ENCODE peak calls at places on chromosomes 5 and 9, in ten cellular contexts. R is lower lobe of right lung; Y is colonic mucosa; P is astrocyte of the spinal cord; J is Panc1; Z is brain microvascular endothelial cell; O is cardiac muscle cell; U is CD8-positive, alpha-beta memory T cell; D is BJ; T is lung. V is an unnamed sample.

GRCh38 chr5:71907001-71907564 is 188.0 kb downstream of the CARTPT start:
- DNase-seq in U (no peak), P (no peak), T (no peak), O (no peak), R (no peak), D (no peak), Y (no peak), Z (no peak), J (no peak), V (no peak)

GRCh38 chr5:171152382-171152781 is 156.7 kb upstream of the TLX3 start:
- DNase-seq in O (no peak), J (no peak), T (no peak), Y (no peak), P (peak; percentile 20), R (no peak), D (no peak), Z (peak; percentile 36), U (no peak), V (peak; percentile 4)

GRCh38 chr5:179858241-179858585 is 404 bp downstream of the MRNIP start:
- DNase-seq in Y (peak; percentile 49), D (no peak), U (no peak), P (no peak), J (no peak), T (no peak), Z (no peak), R (peak; percentile 57), O (peak; percentile 65), V (no peak)

GRCh38 chr9:135210676-135211523 is 123.4 kb downstream of the OLFM1 start:
- DNase-seq in O (no peak), D (no peak), Y (no peak), Z (no peak), P (no peak), U (no peak), T (no peak), R (peak; percentile 10), J (no peak), V (no peak)

GRCh38 chr5:21810737-21811316 is 1042.3 kb downstream of the CDH12 start:
- DNase-seq in O (peak; percentile 48), D (no peak), Y (no peak), U (no peak), P (no peak), Z (no peak), R (no peak), T (no peak), J (no peak), V (no peak)

GRCh38 chr9:134617246-134617645 is 24.4 kb upstream of the COL5A1 start:
- DNase-seq in J (no peak), Y (no peak), P (no peak), D (no peak), U (no peak), O (no peak), R (peak; percentile 13), T (no peak), Z (no peak), V (no peak)

GRCh38 chr9:21239917-21240316 is at the start of gene IFNA14:
- DNase-seq in P (no peak), U (no peak), Y (no peak), J (no peak), R (no peak), T (no peak), D (no peak), Z (no peak), O (no peak), V (no peak)

GRCh38 chr9:134967547-134967930 is 49.8 kb upstream of the FCN1 start:
- DNase-seq in T (no peak), Y (no peak), P (no peak), O (no peak), Z (no peak), R (peak; percentile 43), J (no peak), U (no peak), D (no peak), V (no peak)

GRCh38 chr9:113913426-113914195 is 37.5 kb downstream of the ZNF618 start:
- DNase-seq in P (peak; percentile 25), Z (no peak), O (no peak), R (no peak), D (no peak), U (no peak), Y (no peak), J (no peak), T (no peak), V (peak; percentile 59)

GRCh38 chr9:126587187-126588185 is 26.2 kb upstream of the LMX1B start:
- DNase-seq in T (peak; percentile 41), Z (peak; percentile 29), D (no peak), O (peak; percentile 75), P (peak; percentile 19), Y (no peak), U (no peak), R (peak; percentile 58), J (no peak), V (no peak)

GRCh38 chr9:121440265-121440664 is 59.4 kb downstream of the GGTA1 start:
- DNase-seq in O (peak; percentile 60), D (no peak), Z (peak; percentile 32), T (no peak), P (no peak), R (no peak), J (no peak), U (no peak), Y (no peak), V (no peak)

GRCh38 chr5:132500244-132500930 is 9.8 kb upstream of the IRF1 start:
- DNase-seq in U (no peak), J (no peak), O (no peak), P (no peak), Y (no peak), Z (no peak), R (no peak), T (peak; percentile 27), D (no peak), V (no peak)

GRCh38 chr5:132500931-132501628 is 10.5 kb upstream of the IRF1 start:
- DNase-seq in Y (peak; percentile 89), P (peak; percentile 53), T (peak; percentile 68), D (no peak), O (peak; percentile 76), Z (no peak), R (peak; percentile 74), U (peak; percentile 73), J (no peak), V (no peak)

GRCh38 chr5:132503244-132503643 is 12.7 kb upstream of the IRF1 start:
- DNase-seq in D (no peak), U (no peak), O (no peak), P (no peak), T (no peak), Z (no peak), J (no peak), R (no peak), Y (no peak), V (no peak)

GRCh38 chr5:132501961-132502931 is 11.7 kb upstream of the IRF1 start:
- DNase-seq in P (peak; percentile 33), T (peak; percentile 30), J (no peak), O (no peak), D (no peak), Z (peak; percentile 53), Y (peak; percentile 58), R (no peak), U (no peak), V (no peak)

DNA sequence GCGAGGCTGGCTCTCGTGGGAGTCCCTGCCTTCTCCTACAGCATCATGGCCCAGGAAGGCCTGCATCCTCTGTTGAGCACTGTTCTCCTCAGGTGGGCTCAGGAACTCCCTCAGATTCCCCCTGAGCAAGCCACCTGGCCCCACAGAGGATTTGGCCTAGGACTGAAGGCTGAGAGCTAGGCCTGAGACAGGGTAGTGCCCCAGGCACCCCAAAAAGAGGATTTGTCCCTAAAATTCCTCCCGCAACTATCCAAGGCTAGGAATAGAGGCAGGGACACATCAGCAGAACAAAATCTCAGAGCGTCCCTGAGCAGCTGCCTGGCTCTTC is 11.0 kb upstream of the IRF1 start:
- DNase-seq in D (no peak), R (no peak), O (no peak), U (no peak), Z (no peak), T (no peak), J (no peak), P (no peak), Y (no peak), V (no peak)
- H3K4me3 ChIP-seq in D (no peak overlapping the region), R (no peak overlapping the region), O (no peak overlapping the region), U (no peak overlapping the region), Z (no peak overlapping the region), T (no peak overlapping the region), J (no peak overlapping the region), P (no peak overlapping the region), Y (no peak overlapping the region), V (no peak overlapping the region)

GRCh38 chr5:2113348-2114131 is 230.8 kb upstream of the IRX4 start:
- DNase-seq in R (no peak), D (no peak), J (no peak), U (no peak), P (no peak), T (no peak), Z (no peak), O (no peak), Y (no peak), V (no peak)
- H3K4me3 ChIP-seq in R (no peak overlapping the region), D (no peak overlapping the region), J (no peak overlapping the region), U (no peak overlapping the region), P (no peak overlapping the region), T (no peak overlapping the region), Z (no peak overlapping the region), O (no peak overlapping the region), Y (no peak overlapping the region), V (no peak overlapping the region)

DNA sequence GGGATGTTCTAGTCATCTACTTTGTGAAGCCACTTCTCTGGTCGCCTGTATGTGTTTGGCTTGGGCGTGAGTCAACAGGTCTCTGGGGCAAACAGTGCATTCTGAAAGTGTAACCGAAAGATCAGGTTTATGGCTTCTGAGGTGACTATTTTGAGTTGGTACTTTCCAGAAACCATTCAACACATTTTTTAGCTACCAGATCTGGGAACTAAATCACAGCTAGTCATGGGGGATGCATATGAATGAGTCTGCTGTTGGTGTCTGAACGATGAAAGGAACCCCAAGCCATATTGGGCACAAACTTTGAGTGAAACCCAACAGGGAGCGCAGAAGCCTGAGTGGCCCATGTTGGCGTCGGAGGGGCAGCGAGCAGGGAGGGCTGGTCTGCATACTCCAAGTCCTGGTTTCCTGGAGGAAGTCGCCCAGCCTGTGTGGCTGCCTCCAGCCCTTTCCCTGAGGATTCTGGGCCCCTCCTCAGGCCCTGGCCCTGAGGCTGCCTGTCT is 35.3 kb downstream of the UBE2QL1 start:
- DNase-seq in R (no peak), J (no peak), D (no peak), U (no peak), O (no peak), Z (no peak), T (no peak), Y (no peak), P (no peak), V (no peak)
- H3K4me3 ChIP-seq in R (no peak overlapping the region), J (no peak overlapping the region), D (no peak overlapping the region), U (no peak overlapping the region), O (no peak overlapping the region), Z (no peak overlapping the region), T (no peak overlapping the region), Y (no peak overlapping the region), P (no peak overlapping the region), V (no peak overlapping the region)

DNA sequence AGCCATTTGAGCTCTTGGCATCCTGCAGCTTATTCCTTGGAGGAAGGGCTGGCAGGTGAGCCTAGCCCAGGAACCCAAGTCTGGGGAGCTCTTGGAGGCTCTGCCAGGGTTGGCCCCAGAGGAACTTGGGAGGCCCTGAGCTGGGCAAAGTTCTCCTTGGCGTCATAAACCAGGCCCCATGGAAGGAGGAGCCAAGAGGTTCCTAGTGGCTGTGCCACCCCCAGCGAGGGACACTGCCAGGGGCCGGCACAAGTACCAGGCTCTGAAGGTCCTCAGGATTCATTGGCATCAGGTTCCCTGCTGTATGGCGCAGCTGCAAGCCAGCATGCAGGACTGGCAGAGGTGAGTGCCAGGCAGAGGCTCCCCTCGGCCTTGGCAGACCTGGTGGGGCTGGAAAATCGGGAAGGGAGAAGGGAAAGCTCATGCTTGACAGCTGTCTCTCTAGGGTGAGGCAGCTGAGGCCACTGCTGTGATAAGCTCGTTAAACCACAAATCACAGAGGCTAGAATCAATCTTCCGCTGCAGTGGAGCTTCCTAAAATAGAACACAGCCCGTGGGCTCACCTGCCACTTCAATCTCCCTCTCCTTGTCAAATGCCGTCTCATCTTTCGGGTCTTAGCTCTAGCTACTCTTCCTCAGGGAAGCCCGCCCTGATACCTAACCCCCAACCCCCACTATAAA is 54.5 kb upstream of the SYNPO start:
- DNase-seq in R (no peak), T (no peak), Z (no peak), Y (peak; percentile 90), O (no peak), P (no peak), U (no peak), D (no peak), J (no peak), V (no peak)
- H3K4me3 ChIP-seq in R (no peak overlapping the region), T (no peak overlapping the region), Z (no peak overlapping the region), Y (peak overlapping the region; percentile 41), O (no peak overlapping the region), P (no peak overlapping the region), U (no peak overlapping the region), D (no peak overlapping the region), J (no peak overlapping the region), V (no peak overlapping the region)

V was measured in skeletal muscle cell.